ENCODE peak calls at places on chromosomes 11 and 22, in ten cellular contexts. R, N, H, C, D, S, X, M, P and T are unnamed samples.

GRCh38 chr11:60942970-60943565 is 8.9 kb downstream of the SLC15A3 start:
- DNase-seq in D (no peak), N (no peak), S (no peak), H (no peak), M (no peak), X (no peak), C (peak), P (no peak), R (no peak), T (no peak)

GRCh38 chr11:16763746-16764145 is 25.3 kb downstream of the C11orf58 start:
- DNase-seq in N (no peak), D (no peak), P (no peak), X (no peak), M (no peak), S (no peak), C (no peak), H (no peak), R (no peak), T (no peak)

GRCh38 chr11:64334764-64335741 is 5.0 kb upstream of the CCDC88B start:
- DNase-seq in H (no peak), R (peak), D (peak), S (no peak), C (peak), X (peak), P (no peak), N (no peak), M (peak), T (peak)

GRCh38 chr22:24435861-24436351 is 8.5 kb downstream of the ADORA2A start:
- DNase-seq in M (no peak), R (no peak), P (no peak), N (no peak), D (no peak), S (no peak), C (no peak), X (no peak), H (no peak), T (no peak)

GRCh38 chr11:75161506-75161905 is 10.6 kb downstream of the SLCO2B1 start:
- DNase-seq in R (no peak), P (peak), C (no peak), D (no peak), N (peak), X (no peak), S (no peak), H (no peak), M (no peak), T (no peak)

GRCh38 chr11:44143987-44144909 is 48.8 kb downstream of the EXT2 start:
- DNase-seq in M (peak), N (no peak), D (no peak), S (no peak), X (no peak), C (no peak), R (no peak), P (no peak), H (no peak), T (no peak)

GRCh38 chr22:31615940-31616314 is 46.1 kb downstream of the PISD start:
- DNase-seq in D (no peak), P (no peak), S (no peak), R (no peak), C (no peak), N (no peak), X (peak), H (no peak), M (no peak), T (no peak)

GRCh38 chr11:43269229-43269928 is 42.4 kb upstream of the API5 start:
- DNase-seq in N (peak), H (no peak), S (peak), M (no peak), C (no peak), P (no peak), X (no peak), D (peak), R (peak), T (no peak)

GRCh38 chr11:72848846-72849466 is 34.7 kb downstream of the ATG16L2 start:
- DNase-seq in H (no peak), D (no peak), S (no peak), P (no peak), R (peak), M (no peak), C (no peak), X (peak), N (no peak), T (no peak)

GRCh38 chr22:44525872-44526271 is 27.8 kb upstream of the RTL6 start:
- DNase-seq in X (no peak), C (no peak), R (no peak), M (no peak), S (no peak), D (no peak), H (no peak), P (no peak), N (no peak), T (no peak)

GRCh38 chr11:93370260-93370659 is 39.7 kb downstream of the DEUP1 start:
- DNase-seq in N (no peak), M (no peak), H (no peak), C (no peak), R (no peak), S (no peak), D (no peak), X (no peak), P (no peak), T (no peak)

GRCh38 chr11:46212720-46213119 is 64.7 kb upstream of the CREB3L1 start:
- DNase-seq in N (no peak), P (no peak), H (no peak), D (no peak), M (no peak), S (no peak), X (no peak), C (no peak), R (no peak), T (no peak)

GRCh38 chr22:29313126-29314071 is 2.1 kb downstream of the RASL10A start:
- DNase-seq in X (no peak), R (peak), P (no peak), S (no peak), D (no peak), N (no peak), H (no peak), C (no peak), M (peak), T (no peak)

GRCh38 chr22:50710886-50711285 is 27.1 kb upstream of the ACR start:
- DNase-seq in R (no peak), S (no peak), P (no peak), D (peak), X (no peak), M (no peak), H (no peak), N (no peak), C (no peak), T (no peak)

GRCh38 chr11:13337986-13338436 is 60.4 kb downstream of the BMAL1 start:
- DNase-seq in N (no peak), D (no peak), M (no peak), C (no peak), R (no peak), P (no peak), H (no peak), S (no peak), X (no peak), T (no peak)

GRCh38 chr11:92740251-92740650 is 229.2 kb upstream of the MTNR1B start:
- DNase-seq in R (no peak), C (no peak), D (no peak), X (no peak), H (no peak), N (no peak), P (no peak), M (no peak), S (no peak), T (no peak)

GRCh38 chr11:95608093-95608492 is 181.5 kb downstream of the FAM76B start:
- DNase-seq in M (no peak), X (no peak), N (no peak), P (no peak), C (no peak), D (no peak), R (peak), H (no peak), S (no peak), T (no peak)

GRCh38 chr11:103110406-103110805 is 1.2 kb downstream of the DYNC2H1 start:
- DNase-seq in S (no peak), C (no peak), P (no peak), M (no peak), H (no peak), N (no peak), D (no peak), R (no peak), X (no peak), T (no peak)

GRCh38 chr11:103109818-103110388 is 677 bp downstream of the DYNC2H1 start:
- DNase-seq in C (no peak), D (peak), M (no peak), S (no peak), H (no peak), R (peak), X (no peak), P (peak), N (no peak), T (no peak)

GRCh38 chr11:103111400-103111799 is 2.2 kb downstream of the DYNC2H1 start:
- DNase-seq in P (no peak), M (no peak), N (no peak), R (no peak), D (no peak), H (no peak), X (no peak), C (no peak), S (no peak), T (no peak)

GRCh38 chr11:103112364-103112763 is 3.1 kb downstream of the DYNC2H1 start:
- DNase-seq in X (no peak), M (no peak), N (no peak), P (no peak), C (no peak), D (no peak), H (no peak), S (no peak), R (no peak), T (no peak)

GRCh38 chr11:103108933-103109817 is at the start of gene DYNC2H1:
- DNase-seq in M (peak), N (peak), R (peak), X (peak), D (peak), S (peak), P (peak), H (peak), C (peak), T (peak)
- TF ChIP-seq CTCF in M (no peak), N (peak), R (peak), X (peak), D (no peak), S (peak), P (peak), H (peak), C (peak), T (peak)

DNA sequence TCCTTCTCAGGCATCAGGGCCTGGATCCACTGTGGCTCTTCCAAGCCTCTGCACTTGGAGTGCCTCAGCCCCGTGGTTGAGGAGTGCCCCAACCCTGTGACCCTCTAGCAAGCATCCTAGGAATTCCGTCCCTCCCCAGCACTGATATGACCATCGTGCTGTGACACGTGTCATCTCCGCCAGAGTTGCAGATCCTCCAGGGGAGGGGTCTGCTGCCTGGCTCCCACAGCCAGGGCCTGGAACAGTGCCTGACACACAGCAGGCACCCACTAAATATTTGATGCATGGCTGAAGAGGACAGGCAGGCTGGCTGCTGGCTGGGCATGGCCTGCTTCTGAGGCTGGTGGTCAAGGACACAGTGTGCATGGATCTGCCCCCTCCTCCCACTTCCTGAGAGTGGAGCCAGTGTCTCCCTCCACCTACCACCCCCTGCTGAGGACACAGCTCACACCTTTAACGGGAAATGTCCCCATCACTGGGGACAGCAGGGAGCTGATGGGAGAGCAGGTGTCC is 1.7 kb upstream of the CD81 start:
- DNase-seq in N (peak), R (no peak), X (no peak), C (no peak), M (no peak), P (no peak), H (no peak), D (no peak), S (no peak), T (no peak)
- TF ChIP-seq CTCF in N (no peak), R (no peak), X (no peak), C (no peak), M (no peak), P (no peak), H (no peak), D (no peak), S (no peak), T (no peak)

GRCh38 chr11:86214710-86215109 is 29.8 kb upstream of the EED start:
- DNase-seq in X (no peak), P (no peak), M (no peak), S (no peak), R (no peak), D (no peak), N (no peak), H (no peak), C (no peak), T (no peak)
- TF ChIP-seq CTCF in X (no peak), P (no peak), M (no peak), S (no peak), R (no peak), D (no peak), N (no peak), H (no peak), C (no peak), T (no peak)

GRCh38 chr22:42357221-42357620 is 75.0 kb downstream of the NFAM1 start:
- DNase-seq in H (no peak), N (no peak), S (no peak), R (no peak), P (no peak), D (no peak), C (no peak), X (no peak), M (no peak), T (no peak)

GRCh38 chr22:42360348-42360747 is 71.9 kb downstream of the NFAM1 start:
- DNase-seq in N (no peak), S (no peak), C (no peak), R (no peak), P (no peak), H (no peak), M (no peak), X (no peak), D (no peak), T (no peak)

GRCh38 chr22:42358643-42359558 is 73.3 kb downstream of the NFAM1 start:
- DNase-seq in R (no peak), H (no peak), D (no peak), N (no peak), P (no peak), S (no peak), M (no peak), X (no peak), C (no peak), T (no peak)

GRCh38 chr22:42356547-42356946 is 75.7 kb downstream of the NFAM1 start:
- DNase-seq in P (no peak), R (no peak), M (no peak), X (no peak), N (no peak), C (no peak), H (no peak), S (no peak), D (no peak), T (no peak)

GRCh38 chr22:42357634-42358296 is 74.4 kb downstream of the NFAM1 start:
- DNase-seq in R (no peak), C (peak), N (peak), X (no peak), P (no peak), H (no peak), M (no peak), D (no peak), S (no peak), T (no peak)
- TF ChIP-seq CTCF in R (peak), C (no peak), N (no peak), X (no peak), P (no peak), H (no peak), M (no peak), D (no peak), S (no peak), T (no peak)

DNA sequence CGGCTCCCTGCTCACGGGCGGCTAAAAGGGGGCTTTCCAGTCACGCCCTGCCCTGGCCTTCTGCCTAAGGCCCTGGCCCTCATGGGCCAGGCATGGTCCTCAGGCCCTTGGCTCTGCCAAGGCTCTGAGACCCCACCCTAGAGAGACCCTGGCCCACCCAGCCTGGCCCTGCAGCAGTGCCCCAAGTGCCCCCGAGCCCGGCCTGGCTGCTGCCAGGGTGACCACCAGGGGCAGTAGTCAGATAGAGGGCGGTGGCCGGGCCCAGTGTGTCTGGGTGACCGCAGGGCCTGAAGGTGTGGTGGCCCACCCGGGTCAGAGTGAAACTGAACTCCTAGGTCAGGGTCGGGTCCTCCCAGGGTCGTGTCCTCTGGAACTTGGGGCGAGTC is 29.4 kb upstream of the CCDC188 start:
- DNase-seq in M (no peak), H (no peak), D (peak), X (no peak), S (no peak), C (no peak), P (peak), N (no peak), R (peak), T (no peak)
- TF ChIP-seq CTCF in M (no peak), H (peak), D (peak), X (no peak), S (no peak), C (no peak), P (peak), N (no peak), R (peak), T (no peak)

DNA sequence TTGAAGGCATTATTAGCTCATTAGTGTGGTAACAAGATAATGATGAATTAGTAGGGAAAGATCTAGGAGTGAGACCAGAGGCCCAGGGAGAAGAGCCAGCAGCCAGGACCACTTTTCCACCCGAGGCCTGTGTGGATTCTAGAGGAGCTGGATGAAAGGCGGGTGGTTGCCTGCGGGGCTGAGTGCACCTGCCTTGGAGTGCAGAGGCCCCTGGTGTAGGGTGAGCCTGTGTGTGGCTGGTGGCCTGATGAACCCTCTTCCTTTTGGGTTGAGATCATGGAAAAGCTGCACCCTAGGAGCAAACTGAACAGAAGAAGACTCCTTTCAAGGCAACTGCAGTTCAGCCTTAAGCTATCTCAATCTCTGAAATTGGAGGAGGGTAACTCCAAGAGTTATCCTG is 5.9 kb upstream of the TP53AIP1 start:
- DNase-seq in D (no peak), P (peak), N (no peak), X (no peak), S (no peak), R (peak), M (no peak), C (no peak), H (no peak), T (no peak)
- TF ChIP-seq CTCF in D (no peak), P (no peak), N (peak), X (no peak), S (no peak), R (peak), M (peak), C (no peak), H (peak), T (no peak)